ENCODE peak calls at places on chromosomes 1 and 21, in five cellular contexts. One of them, this sample, is unnamed.

GRCh38 chr1:221494670-221495069 is 247.2 kb downstream of the DUSP10 start:
- DNase-seq in cardiac muscle cell: no peak
- DNase-seq in kidney: peak; percentile 91
- DNase-seq in stomach: no peak
- DNase-seq in A549: no peak
- DNase-seq in this sample: no peak

GRCh38 chr1:154391086-154391770 is 13.9 kb upstream of the IL6R start:
- DNase-seq in cardiac muscle cell: no peak
- DNase-seq in kidney: peak; percentile 10
- DNase-seq in stomach: no peak
- DNase-seq in A549: no peak
- DNase-seq in this sample: no peak

GRCh38 chr1:55216078-55216477 is 914 bp upstream of the USP24 start:
- DNase-seq in cardiac muscle cell: no peak
- DNase-seq in kidney: no peak
- DNase-seq in stomach: no peak
- DNase-seq in A549: no peak
- DNase-seq in this sample: no peak

GRCh38 chr1:87766737-87767136 is 438.1 kb downstream of the LMO4 start:
- DNase-seq in cardiac muscle cell: no peak
- DNase-seq in kidney: no peak
- DNase-seq in stomach: no peak
- DNase-seq in A549: peak; percentile 1
- DNase-seq in this sample: no peak

GRCh38 chr1:38690790-38691189 is 168.8 kb downstream of the RRAGC start:
- DNase-seq in cardiac muscle cell: no peak
- DNase-seq in kidney: no peak
- DNase-seq in stomach: no peak
- DNase-seq in A549: no peak
- DNase-seq in this sample: no peak

GRCh38 chr1:205335692-205336091 is 14.1 kb upstream of the NUAK2 start:
- DNase-seq in cardiac muscle cell: peak; percentile 90
- DNase-seq in kidney: peak; percentile 90
- DNase-seq in stomach: peak; percentile 88
- DNase-seq in A549: peak; percentile 90
- DNase-seq in this sample: peak; percentile 68

GRCh38 chr21:15036189-15036588 is 28.6 kb downstream of the NRIP1 start:
- DNase-seq in cardiac muscle cell: no peak
- DNase-seq in kidney: no peak
- DNase-seq in stomach: no peak
- DNase-seq in A549: no peak
- DNase-seq in this sample: no peak

GRCh38 chr1:4220362-4220761 is 320.3 kb upstream of the C1orf174 start:
- DNase-seq in cardiac muscle cell: no peak
- DNase-seq in kidney: no peak
- DNase-seq in stomach: no peak
- DNase-seq in A549: no peak
- DNase-seq in this sample: no peak

GRCh38 chr1:54995835-54996234 is 2.9 kb upstream of the BSND start:
- DNase-seq in cardiac muscle cell: no peak
- DNase-seq in kidney: peak; percentile 52
- DNase-seq in stomach: no peak
- DNase-seq in A549: no peak
- DNase-seq in this sample: no peak

GRCh38 chr1:218705911-218706893 is 361.1 kb downstream of the TGFB2 start:
- DNase-seq in cardiac muscle cell: no peak
- DNase-seq in kidney: no peak
- DNase-seq in stomach: no peak
- DNase-seq in A549: peak; percentile 85
- DNase-seq in this sample: peak; percentile 72

GRCh38 chr1:97108200-97108599 is 386.6 kb downstream of the PTBP2 start:
- DNase-seq in cardiac muscle cell: no peak
- DNase-seq in kidney: no peak
- DNase-seq in stomach: no peak
- DNase-seq in A549: no peak
- DNase-seq in this sample: no peak

GRCh38 chr1:37807220-37807554 is 403 bp upstream of the C1orf122 start:
- DNase-seq in cardiac muscle cell: no peak
- DNase-seq in kidney: no peak
- DNase-seq in stomach: no peak
- DNase-seq in A549: no peak
- DNase-seq in this sample: no peak

GRCh38 chr1:33641099-33641830 is 168.8 kb downstream of the ZSCAN20 start:
- DNase-seq in cardiac muscle cell: peak; percentile 45
- DNase-seq in kidney: no peak
- DNase-seq in stomach: no peak
- DNase-seq in A549: peak; percentile 22
- DNase-seq in this sample: peak; percentile 13

GRCh38 chr1:77143529-77144121 is 75.6 kb downstream of the PIGK start:
- DNase-seq in cardiac muscle cell: peak; percentile 11
- DNase-seq in kidney: no peak
- DNase-seq in stomach: no peak
- DNase-seq in A549: peak; percentile 1
- DNase-seq in this sample: no peak

GRCh38 chr1:179217943-179218507 is 11.5 kb downstream of the ABL2 start:
- DNase-seq in cardiac muscle cell: no peak
- DNase-seq in kidney: no peak
- DNase-seq in stomach: no peak
- DNase-seq in A549: no peak
- DNase-seq in this sample: no peak

GRCh38 chr1:217769768-217770167 is 138.6 kb downstream of the SPATA17 start:
- DNase-seq in cardiac muscle cell: no peak
- DNase-seq in kidney: no peak
- DNase-seq in stomach: no peak
- DNase-seq in A549: no peak
- DNase-seq in this sample: no peak

GRCh38 chr1:162951553-162952315 is 90.8 kb upstream of the CCDC190 start:
- DNase-seq in cardiac muscle cell: peak; percentile 33
- DNase-seq in kidney: no peak
- DNase-seq in stomach: no peak
- DNase-seq in A549: no peak
- DNase-seq in this sample: no peak

GRCh38 chr1:208166340-208167138 is 77.6 kb downstream of the PLXNA2 start:
- DNase-seq in cardiac muscle cell: no peak
- DNase-seq in kidney: no peak
- DNase-seq in stomach: no peak
- DNase-seq in A549: no peak
- DNase-seq in this sample: peak; percentile 69

GRCh38 chr1:150061632-150062101 is 5.9 kb upstream of the VPS45 start:
- DNase-seq in cardiac muscle cell: no peak
- DNase-seq in kidney: no peak
- DNase-seq in stomach: no peak
- DNase-seq in A549: no peak
- DNase-seq in this sample: no peak

GRCh38 chr21:42125571-42126544 is 54.7 kb downstream of the UMODL1 start:
- DNase-seq in cardiac muscle cell: no peak
- DNase-seq in kidney: peak; percentile 59
- DNase-seq in stomach: no peak
- DNase-seq in A549: no peak
- DNase-seq in this sample: peak; percentile 39

GRCh38 chr1:102434421-102434820 is 437.7 kb upstream of the OLFM3 start:
- DNase-seq in cardiac muscle cell: peak; percentile 54
- DNase-seq in kidney: no peak
- DNase-seq in stomach: no peak
- DNase-seq in A549: no peak
- DNase-seq in this sample: peak; percentile 52

GRCh38 chr21:42237577-42237976 is 18.6 kb downstream of the ABCG1 start:
- DNase-seq in cardiac muscle cell: no peak
- DNase-seq in kidney: no peak
- DNase-seq in stomach: no peak
- DNase-seq in A549: no peak
- DNase-seq in this sample: no peak

GRCh38 chr1:192260076-192260475 is 56.7 kb upstream of the RGS21 start:
- DNase-seq in cardiac muscle cell: no peak
- DNase-seq in kidney: no peak
- DNase-seq in stomach: no peak
- DNase-seq in A549: no peak
- DNase-seq in this sample: no peak

GRCh38 chr1:207654320-207654719 is 9.4 kb downstream of the CR1L start:
- DNase-seq in cardiac muscle cell: no peak
- DNase-seq in kidney: no peak
- DNase-seq in stomach: no peak
- DNase-seq in A549: no peak
- DNase-seq in this sample: no peak

GRCh38 chr1:205852969-205853368 is 3.0 kb upstream of the PM20D1 start:
- DNase-seq in cardiac muscle cell: no peak
- DNase-seq in kidney: no peak
- DNase-seq in stomach: no peak
- DNase-seq in A549: no peak
- DNase-seq in this sample: no peak

GRCh38 chr1:150621497-150622113 is 7.8 kb downstream of the ENSA start:
- DNase-seq in cardiac muscle cell: peak; percentile 54
- DNase-seq in kidney: no peak
- DNase-seq in stomach: peak; percentile 60
- DNase-seq in A549: peak; percentile 64
- DNase-seq in this sample: peak; percentile 48

GRCh38 chr1:237270338-237270737 is 228.4 kb downstream of the RYR2 start:
- DNase-seq in cardiac muscle cell: no peak
- DNase-seq in kidney: no peak
- DNase-seq in stomach: no peak
- DNase-seq in A549: no peak
- DNase-seq in this sample: no peak

GRCh38 chr1:30407862-30408580 is 315.4 kb downstream of the MATN1 start:
- DNase-seq in cardiac muscle cell: no peak
- DNase-seq in kidney: no peak
- DNase-seq in stomach: peak; percentile 15
- DNase-seq in A549: no peak
- DNase-seq in this sample: no peak

GRCh38 chr1:246566808-246567154 is 525 bp downstream of the CNST start:
- DNase-seq in cardiac muscle cell: no peak
- DNase-seq in kidney: no peak
- DNase-seq in stomach: no peak
- DNase-seq in A549: peak; percentile 21
- DNase-seq in this sample: no peak

GRCh38 chr21:45049725-45050359 is 24.5 kb upstream of the ADARB1 start:
- DNase-seq in cardiac muscle cell: no peak
- DNase-seq in kidney: no peak
- DNase-seq in stomach: no peak
- DNase-seq in A549: no peak
- DNase-seq in this sample: no peak

GRCh38 chr1:198647055-198647454 is 8.2 kb downstream of the PTPRC start:
- DNase-seq in cardiac muscle cell: no peak
- DNase-seq in kidney: no peak
- DNase-seq in stomach: no peak
- DNase-seq in A549: no peak
- DNase-seq in this sample: no peak

GRCh38 chr1:8858888-8859706 is 19.4 kb downstream of the ENO1 start:
- DNase-seq in cardiac muscle cell: peak; percentile 60
- DNase-seq in kidney: no peak
- DNase-seq in stomach: peak; percentile 43
- DNase-seq in A549: no peak
- DNase-seq in this sample: peak; percentile 60
- H3K27ac ChIP-seq in cardiac muscle cell: peak overlapping the region; percentile 91
- H3K27ac ChIP-seq in kidney: peak overlapping the region; percentile 33
- H3K27ac ChIP-seq in stomach: peak overlapping the region; percentile 25
- H3K27ac ChIP-seq in A549: peak overlapping the region; percentile 56
- H3K27ac ChIP-seq in this sample: peak overlapping the region; percentile 75

DNA sequence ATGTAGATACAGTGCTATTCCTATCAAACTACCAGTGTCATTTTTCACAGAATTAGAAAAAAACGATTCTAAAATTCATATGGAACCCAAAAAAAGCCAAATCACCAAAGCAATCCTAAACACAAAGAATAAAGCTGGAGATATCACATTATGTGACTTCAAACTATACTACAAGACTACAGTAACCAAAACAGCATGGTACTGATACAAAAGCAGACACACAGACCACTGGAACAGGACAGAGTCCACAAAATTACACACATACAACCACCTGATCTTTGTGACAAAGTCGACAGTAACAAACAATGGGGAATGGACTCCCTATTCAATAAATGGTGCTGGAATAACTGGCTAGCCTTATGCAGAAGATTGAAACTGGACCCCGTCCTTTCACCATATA is 71.4 kb upstream of the ZNF326 start:
- DNase-seq in cardiac muscle cell: no peak
- DNase-seq in kidney: no peak
- DNase-seq in stomach: no peak
- DNase-seq in A549: no peak
- DNase-seq in this sample: no peak
- H3K27ac ChIP-seq in cardiac muscle cell: no peak overlapping the region
- H3K27ac ChIP-seq in kidney: no peak overlapping the region
- H3K27ac ChIP-seq in stomach: no peak overlapping the region
- H3K27ac ChIP-seq in A549: no peak overlapping the region
- H3K27ac ChIP-seq in this sample: no peak overlapping the region

GRCh38 chr1:36372617-36373016 is 13.1 kb downstream of the STK40 start:
- DNase-seq in cardiac muscle cell: no peak
- DNase-seq in kidney: no peak
- DNase-seq in stomach: no peak
- DNase-seq in A549: no peak
- DNase-seq in this sample: no peak
- H3K27ac ChIP-seq in cardiac muscle cell: peak overlapping the region; percentile 19
- H3K27ac ChIP-seq in kidney: peak overlapping the region; percentile 90
- H3K27ac ChIP-seq in stomach: peak overlapping the region; percentile 91
- H3K27ac ChIP-seq in A549: peak overlapping the region; percentile 97
- H3K27ac ChIP-seq in this sample: peak overlapping the region; percentile 91

GRCh38 chr1:36111151-36111550 is 13.9 kb downstream of the COL8A2 start:
- DNase-seq in cardiac muscle cell: no peak
- DNase-seq in kidney: no peak
- DNase-seq in stomach: no peak
- DNase-seq in A549: no peak
- DNase-seq in this sample: no peak

GRCh38 chr1:36108314-36108713 is 16.7 kb downstream of the COL8A2 start:
- DNase-seq in cardiac muscle cell: no peak
- DNase-seq in kidney: peak; percentile 60
- DNase-seq in stomach: no peak
- DNase-seq in A549: no peak
- DNase-seq in this sample: no peak

GRCh38 chr1:36107394-36107793 is 17.6 kb downstream of the COL8A2 start:
- DNase-seq in cardiac muscle cell: no peak
- DNase-seq in kidney: no peak
- DNase-seq in stomach: no peak
- DNase-seq in A549: no peak
- DNase-seq in this sample: no peak

GRCh38 chr1:36106269-36106668 is 17.6 kb downstream of the ADPRS start:
- DNase-seq in cardiac muscle cell: no peak
- DNase-seq in kidney: peak; percentile 31
- DNase-seq in stomach: no peak
- DNase-seq in A549: no peak
- DNase-seq in this sample: no peak

DNA sequence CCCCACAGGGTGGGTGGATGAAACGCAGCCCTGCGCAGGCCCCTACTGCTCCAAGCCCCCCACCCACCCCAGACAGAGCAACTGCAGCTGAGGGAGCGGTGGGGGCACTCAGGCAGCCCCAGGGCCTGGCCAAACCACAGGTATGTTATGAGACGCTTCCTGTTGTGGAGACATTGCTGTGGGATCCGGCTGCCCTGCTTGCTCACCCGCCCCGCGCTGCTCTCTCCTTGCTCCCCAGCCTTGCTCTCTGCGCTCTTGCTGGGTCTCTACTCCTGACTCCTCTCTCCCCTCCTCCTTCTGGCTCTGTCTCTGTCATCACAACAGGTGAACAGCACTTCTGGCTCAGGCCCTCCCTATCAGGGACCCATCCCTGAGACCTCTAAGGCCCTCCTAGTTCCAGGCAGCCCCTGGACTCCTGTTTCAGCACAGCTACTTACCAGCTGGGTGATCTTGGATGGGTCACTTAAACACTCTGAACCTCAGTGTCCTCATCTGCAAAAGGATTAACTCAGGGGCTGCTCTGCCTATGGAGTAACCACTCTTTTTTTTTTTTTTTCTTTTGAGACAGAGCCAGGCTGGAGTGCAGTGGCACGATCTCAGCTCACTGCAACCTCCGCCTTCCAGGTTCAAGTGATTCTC is 15.9 kb downstream of the COL8A2 start:
- DNase-seq in cardiac muscle cell: no peak
- DNase-seq in kidney: peak; percentile 59
- DNase-seq in stomach: no peak
- DNase-seq in A549: no peak
- DNase-seq in this sample: no peak
- H3K27ac ChIP-seq in cardiac muscle cell: no peak overlapping the region
- H3K27ac ChIP-seq in kidney: no peak overlapping the region
- H3K27ac ChIP-seq in stomach: peak overlapping the region; percentile 11
- H3K27ac ChIP-seq in A549: no peak overlapping the region
- H3K27ac ChIP-seq in this sample: no peak overlapping the region